ENCODE peak calls at places on chromosomes 1 and 21, in six cellular contexts. Z is spleen, G is IMR-90, N is uterus, K is A549, I is body of pancreas. R is an unnamed sample.

GRCh38 chr1:8727809-8728213 is 89.6 kb downstream of the RERE start:
- DNase-seq in Z (no peak), G (no peak), N (no peak), K (no peak), I (no peak), R (no peak)

GRCh38 chr1:204506091-204506968 is 9.9 kb upstream of the MDM4 start:
- DNase-seq in Z (peak), G (peak), N (peak), K (peak), I (peak), R (peak)

GRCh38 chr1:231357831-231358354 is 19.8 kb downstream of the SPRTN start:
- DNase-seq in Z (no peak), G (peak), N (peak), K (peak), I (peak), R (peak)

GRCh38 chr1:198947456-198947855 is 308.6 kb downstream of the PTPRC start:
- DNase-seq in Z (no peak), G (no peak), N (no peak), K (no peak), I (no peak), R (no peak)

GRCh38 chr1:20355828-20356735 is 65.4 kb downstream of the VWA5B1 start:
- DNase-seq in Z (peak), G (no peak), N (no peak), K (no peak), I (no peak), R (no peak)

GRCh38 chr21:24450119-24450518 is 1157.2 kb downstream of the MRPL39 start:
- DNase-seq in Z (no peak), G (no peak), N (no peak), K (no peak), I (no peak), R (no peak)

GRCh38 chr1:7313081-7313546 is 458.0 kb upstream of the VAMP3 start:
- DNase-seq in Z (no peak), G (peak), N (no peak), K (no peak), I (no peak), R (no peak)

GRCh38 chr1:85015826-85016225 is 18.9 kb upstream of the MCOLN2 start:
- DNase-seq in Z (no peak), G (no peak), N (no peak), K (no peak), I (no peak), R (no peak)

GRCh38 chr1:215119719-215120118 is 37.2 kb downstream of the KCNK2 start:
- DNase-seq in Z (no peak), G (peak), N (no peak), K (no peak), I (no peak), R (no peak)

GRCh38 chr1:59880001-59880400 is 46.6 kb downstream of the CYP2J2 start:
- DNase-seq in Z (no peak), G (no peak), N (no peak), K (no peak), I (no peak), R (no peak)

GRCh38 chr1:168312718-168313604 is 32.3 kb downstream of the TBX19 start:
- DNase-seq in Z (no peak), G (peak), N (no peak), K (no peak), I (no peak), R (no peak)

GRCh38 chr1:212500986-212501385 is 68.3 kb downstream of the NENF start:
- DNase-seq in Z (no peak), G (no peak), N (no peak), K (no peak), I (no peak), R (no peak)

GRCh38 chr1:107593436-107594209 is 371.4 kb downstream of the VAV3 start:
- DNase-seq in Z (no peak), G (no peak), N (no peak), K (no peak), I (no peak), R (no peak)

GRCh38 chr21:45893166-45894106 is 88.1 kb upstream of the COL6A1 start:
- DNase-seq in Z (peak), G (no peak), N (no peak), K (no peak), I (no peak), R (no peak)

GRCh38 chr1:116770625-116771024 is 16.4 kb downstream of the CD2 start:
- DNase-seq in Z (no peak), G (no peak), N (no peak), K (no peak), I (no peak), R (no peak)

GRCh38 chr1:199878818-199879217 is 148.7 kb upstream of the NR5A2 start:
- DNase-seq in Z (no peak), G (no peak), N (no peak), K (no peak), I (no peak), R (no peak)

GRCh38 chr1:226655251-226656163 is 83.6 kb downstream of the ITPKB start:
- DNase-seq in Z (peak), G (no peak), N (no peak), K (no peak), I (peak), R (no peak)

GRCh38 chr1:3473381-3473844 is 18.9 kb downstream of the ARHGEF16 start:
- DNase-seq in Z (no peak), G (peak), N (no peak), K (no peak), I (no peak), R (no peak)

GRCh38 chr1:53075761-53076163 is 13.7 kb downstream of the PODN start:
- DNase-seq in Z (peak), G (no peak), N (no peak), K (no peak), I (peak), R (no peak)

GRCh38 chr1:186775031-186775430 is 53.7 kb upstream of the PLA2G4A start:
- DNase-seq in Z (no peak), G (no peak), N (no peak), K (no peak), I (no peak), R (no peak)

DNA sequence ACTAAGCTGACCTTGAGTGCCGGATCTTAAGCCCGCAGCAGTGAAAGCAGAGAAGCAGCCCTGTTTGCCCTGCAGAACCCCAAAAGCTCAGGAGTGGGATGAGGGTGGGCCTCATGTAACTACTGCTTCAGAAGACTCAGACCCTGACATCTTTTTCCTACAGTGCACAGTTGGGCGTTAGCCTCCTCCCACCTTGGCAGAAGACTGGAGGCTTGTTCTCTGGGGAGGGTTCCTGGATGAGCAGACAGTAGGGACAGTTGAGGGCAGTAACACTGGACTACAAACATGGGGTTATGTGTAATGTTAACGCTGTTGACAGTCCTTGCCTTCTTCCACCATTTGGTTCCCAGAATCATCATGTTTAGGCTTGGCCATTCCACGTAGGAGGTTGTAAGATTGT is 9.6 kb downstream of the CTPS1 start:
- DNase-seq in Z (no peak), G (no peak), N (no peak), K (no peak), I (no peak), R (no peak)
- TF ChIP-seq POLR2A in Z (no peak), G (no peak), N (no peak), K (no peak), I (no peak), R (no peak)

DNA sequence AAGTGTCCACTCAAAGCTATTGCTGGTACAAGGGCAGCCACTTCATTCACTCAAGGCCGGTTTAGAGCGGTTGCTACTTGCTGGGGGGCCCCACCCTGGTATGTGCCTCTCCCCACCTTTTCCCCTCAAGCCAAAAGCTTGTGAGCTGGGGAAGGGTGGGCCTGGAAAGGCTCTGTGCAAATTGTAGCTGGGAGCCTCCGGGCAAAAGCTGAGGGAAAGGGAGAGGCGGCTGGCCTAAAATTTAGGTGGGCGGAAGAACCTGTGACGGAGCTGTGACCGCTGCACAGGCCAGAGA is 306 bp upstream of the SH3D21 start:
- DNase-seq in Z (no peak), G (no peak), N (no peak), K (no peak), I (no peak), R (no peak)
- H3K4me3 ChIP-seq in Z (peak), G (no peak), N (no peak), K (no peak), I (no peak), R (peak)

GRCh38 chr1:218247339-218247738 is 37.8 kb upstream of the RRP15 start:
- DNase-seq in Z (no peak), G (no peak), N (no peak), K (no peak), I (no peak), R (no peak)

DNA sequence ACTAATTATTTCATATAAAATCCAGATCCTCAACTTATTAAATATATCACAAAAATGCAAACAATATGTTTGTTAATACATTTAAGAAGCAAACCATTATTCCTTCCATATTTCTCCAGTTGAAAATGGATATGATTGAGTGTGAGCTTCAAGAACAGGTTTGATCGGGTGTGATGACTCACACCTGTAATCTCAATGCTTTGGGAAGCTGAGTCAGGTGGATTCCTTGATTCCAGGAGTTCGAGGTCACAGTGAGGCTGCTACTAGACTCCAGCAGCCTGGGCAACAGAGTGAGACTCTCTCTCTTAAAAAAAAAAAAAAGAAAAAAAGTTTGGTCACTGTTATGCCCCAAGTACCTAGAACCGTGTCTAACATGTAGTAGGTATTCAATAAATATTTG is 42.9 kb upstream of the RRP15 start:
- DNase-seq in Z (no peak), G (peak), N (no peak), K (no peak), I (no peak), R (no peak)
- TF ChIP-seq POLR2A in Z (no peak), G (no peak), N (no peak), K (no peak), I (no peak), R (no peak)

DNA sequence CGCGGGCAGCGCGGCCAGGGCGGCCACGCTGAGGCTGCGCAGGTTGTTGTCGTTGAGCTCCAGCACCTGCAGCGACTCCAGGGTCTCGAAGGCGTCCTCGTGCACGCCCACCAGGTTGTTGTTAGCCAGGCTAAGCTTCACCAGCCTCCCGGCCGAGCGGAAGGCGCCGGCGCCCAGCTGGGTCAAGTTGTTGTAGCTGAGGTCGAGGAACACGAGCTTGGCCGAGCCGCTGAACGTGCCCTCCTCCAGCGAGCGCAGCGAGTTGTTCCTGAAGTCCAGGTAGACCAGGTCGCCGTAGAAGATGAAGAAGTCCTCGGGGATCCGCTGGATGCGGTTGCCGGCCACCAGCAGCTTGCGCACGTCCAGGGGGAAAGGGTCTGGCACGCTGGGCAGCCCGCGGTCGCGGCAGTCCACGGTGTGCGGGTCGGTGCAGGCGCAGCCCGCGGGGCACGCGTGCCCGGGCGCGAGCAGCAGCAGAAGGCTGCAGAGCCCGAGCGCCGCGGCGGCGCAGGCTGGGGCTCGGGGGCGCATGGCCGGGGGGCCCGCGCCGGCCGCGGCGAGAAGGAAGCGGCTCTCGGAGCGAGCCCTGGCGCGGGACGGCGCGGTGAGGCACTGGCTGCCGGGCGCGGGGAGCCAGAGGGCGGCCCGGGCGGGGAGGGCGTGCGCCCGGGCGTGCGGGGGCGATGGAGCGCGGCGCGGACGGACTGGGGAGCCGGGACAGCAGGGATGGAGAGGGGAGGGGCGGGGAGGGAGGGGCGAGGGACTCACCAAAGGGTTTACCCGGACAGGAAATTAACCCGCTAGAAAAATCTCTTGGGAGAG is 529 bp downstream of the LRRC38 start:
- DNase-seq in Z (no peak), G (no peak), N (no peak), K (no peak), I (no peak), R (no peak)
- H3K4me3 ChIP-seq in Z (no peak), G (no peak), N (no peak), K (no peak), I (no peak), R (peak)

R was measured in adrenal gland.